ENCODE peak calls at places on chromosomes 13 and 19, in seven cellular contexts. T is mucosa of descending colon, E is astrocyte of the cerebellum, C is neural progenitor cell, X is progenitor cell of endocrine pancreas, Q is transverse colon, W is fibroblast of lung. D is an unnamed sample.

GRCh38 chr19:52991484-52991883 is 22.2 kb upstream of the ERVV-1 start:
- DNase-seq in T (no peak), Q (no peak), X (no peak), E (no peak), W (peak; percentile 48), C (no peak), D (no peak)

GRCh38 chr19:5690125-5690954 is at the start of gene RPL36:
- DNase-seq in T (peak; percentile 98), E (peak; percentile 91), Q (peak; percentile 99), X (peak; percentile 99), W (peak; percentile 90), C (peak; percentile 98), D (peak; percentile 99)

GRCh38 chr13:45466359-45466758 is 1.6 kb downstream of the COG3 start:
- DNase-seq in X (no peak), Q (no peak), T (no peak), C (no peak), W (no peak), E (no peak), D (no peak)

GRCh38 chr13:100883453-100883852 is 208.9 kb upstream of the TMTC4 start:
- DNase-seq in C (no peak), X (no peak), Q (no peak), W (no peak), E (no peak), T (no peak), D (no peak)

GRCh38 chr19:14544977-14545715 is 15.8 kb downstream of the TECR start:
- DNase-seq in T (no peak), Q (peak; percentile 42), E (no peak), X (no peak), C (no peak), W (peak; percentile 30), D (no peak)

GRCh38 chr19:6983448-6983847 is 37.8 kb downstream of the MBD3L2B start:
- DNase-seq in Q (no peak), E (no peak), C (no peak), T (no peak), X (no peak), W (no peak), D (no peak)

GRCh38 chr13:97492257-97492656 is 58.3 kb downstream of the RAP2A start:
- DNase-seq in X (no peak), E (no peak), W (no peak), T (no peak), C (no peak), Q (no peak), D (no peak)

GRCh38 chr19:31018951-31019350 is 330.3 kb downstream of the TSHZ3 start:
- DNase-seq in C (no peak), X (no peak), Q (no peak), E (no peak), T (no peak), W (no peak), D (no peak)

GRCh38 chr13:57557979-57558529 is 73.5 kb upstream of the PCDH17 start:
- DNase-seq in Q (no peak), W (peak; percentile 1), C (peak; percentile 67), E (no peak), X (no peak), T (no peak), D (no peak)

GRCh38 chr19:10603084-10603872 is 16.2 kb upstream of the AP1M2 start:
- DNase-seq in W (no peak), C (peak; percentile 54), X (no peak), Q (peak; percentile 66), E (no peak), T (peak; percentile 85), D (peak; percentile 33)

GRCh38 chr13:52599853-52600603 is 42.2 kb upstream of the HNRNPA1L2 start:
- DNase-seq in W (peak; percentile 35), X (peak; percentile 54), C (peak; percentile 71), T (no peak), E (no peak), Q (peak; percentile 24), D (peak; percentile 77)

GRCh38 chr13:30421093-30422055 is 919 bp upstream of the UBE2L5 start:
- DNase-seq in E (peak; percentile 57), W (peak; percentile 87), X (peak; percentile 28), Q (peak; percentile 82), T (peak; percentile 87), C (peak; percentile 90), D (peak; percentile 77)

GRCh38 chr13:94315188-94315587 is 164.3 kb downstream of the DCT start:
- DNase-seq in E (no peak), C (no peak), X (no peak), T (no peak), Q (no peak), W (no peak), D (no peak)

GRCh38 chr13:94312511-94313191 is 166.8 kb downstream of the DCT start:
- DNase-seq in E (no peak), W (peak; percentile 32), T (no peak), X (no peak), C (peak; percentile 56), Q (no peak), D (peak; percentile 12)

GRCh38 chr13:94309997-94310842 is 169.3 kb downstream of the DCT start:
- DNase-seq in E (peak; percentile 65), X (no peak), T (no peak), C (no peak), W (peak; percentile 96), Q (no peak), D (no peak)

GRCh38 chr13:94311893-94312292 is 167.6 kb downstream of the DCT start:
- DNase-seq in Q (no peak), C (no peak), X (no peak), E (no peak), T (no peak), W (no peak), D (no peak)

DNA sequence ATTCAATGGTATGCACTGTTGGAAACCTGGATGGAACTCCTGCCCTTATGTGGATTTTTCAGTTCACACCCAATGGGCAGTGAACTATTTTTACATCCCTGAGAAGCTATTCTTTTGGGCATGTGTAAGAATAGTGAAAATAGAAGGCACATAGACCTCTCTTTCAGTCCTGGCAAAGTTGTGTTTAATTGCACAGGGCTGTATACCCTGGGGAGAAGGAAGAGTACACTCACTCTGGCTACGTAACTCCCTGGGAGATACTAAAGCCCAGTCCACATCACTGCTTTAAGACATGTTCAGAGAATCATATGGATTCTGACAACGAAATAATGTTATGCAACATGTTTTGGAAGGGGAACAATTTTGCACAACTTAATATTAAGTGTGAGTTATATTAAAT is 166.2 kb downstream of the DCT start:
- DNase-seq in T (no peak), X (no peak), E (no peak), C (no peak), W (no peak), Q (no peak), D (no peak)
- TF ChIP-seq CTCF in T (no peak), X (no peak), E (no peak), C (no peak), W (no peak), Q (no peak), D (no peak)

DNA sequence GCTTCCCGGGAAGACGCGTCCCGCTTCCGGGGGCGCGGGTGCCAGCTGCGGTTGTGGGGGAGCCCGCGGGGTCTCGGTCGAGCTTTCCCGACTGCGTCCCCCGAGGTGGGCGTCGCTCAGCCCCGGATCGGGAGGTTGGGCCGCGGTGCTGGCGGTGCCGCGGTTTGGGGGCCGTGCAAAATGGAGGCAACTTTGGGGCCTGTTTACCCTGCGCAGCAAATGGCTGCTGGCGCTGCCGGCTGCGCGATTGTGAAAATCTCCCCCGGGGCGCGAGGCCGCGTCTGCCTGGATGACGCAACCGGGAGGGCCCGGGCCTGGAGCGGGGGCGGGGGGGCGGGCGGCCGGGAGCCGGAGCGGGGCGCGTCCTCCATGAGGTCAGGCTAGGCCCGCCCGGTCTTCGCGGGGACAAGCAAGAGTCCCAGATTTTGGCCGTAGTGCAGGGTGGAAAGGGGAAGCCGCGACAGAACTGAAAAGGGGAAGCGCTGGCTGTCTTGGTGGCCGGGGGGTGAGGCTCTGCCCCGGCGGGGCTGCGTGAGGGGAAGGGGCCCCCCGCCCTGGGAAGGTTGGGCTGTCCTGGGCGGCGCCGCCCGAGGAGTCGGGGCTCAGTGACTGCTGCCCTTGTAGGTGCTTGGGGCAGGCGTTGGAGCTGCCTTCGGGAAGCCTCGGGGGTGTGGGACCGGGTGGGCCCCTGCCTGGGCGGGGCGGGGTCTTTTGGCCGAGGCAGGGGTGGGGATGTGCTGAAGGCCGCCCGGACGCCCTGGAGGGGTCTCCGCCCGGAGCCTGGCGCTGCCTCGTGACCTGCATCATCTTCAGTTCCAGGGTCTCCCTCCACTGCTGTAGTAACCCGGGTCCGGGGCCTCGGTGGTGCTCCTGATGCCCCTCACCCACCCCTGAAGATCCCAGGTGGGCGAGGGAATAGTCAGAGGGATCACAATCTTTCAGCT is 11.1 kb downstream of the PEAK3 start:
- DNase-seq in E (peak; percentile 40), W (peak; percentile 82), X (no peak), T (peak; percentile 89), C (peak; percentile 74), Q (peak; percentile 83), D (peak; percentile 61)
- TF ChIP-seq CTCF in E (no peak), W (no peak), X (no peak), T (no peak), C (no peak), Q (no peak), D (no peak)

GRCh38 chr13:23427342-23428182 is 5.9 kb downstream of the SACS start:
- DNase-seq in X (no peak), W (peak; percentile 99), T (no peak), C (no peak), E (peak; percentile 67), Q (peak; percentile 33), D (no peak)

GRCh38 chr13:23418776-23419683 is 14.5 kb downstream of the SACS start:
- DNase-seq in T (no peak), X (no peak), E (no peak), W (no peak), Q (no peak), C (no peak), D (no peak)

DNA sequence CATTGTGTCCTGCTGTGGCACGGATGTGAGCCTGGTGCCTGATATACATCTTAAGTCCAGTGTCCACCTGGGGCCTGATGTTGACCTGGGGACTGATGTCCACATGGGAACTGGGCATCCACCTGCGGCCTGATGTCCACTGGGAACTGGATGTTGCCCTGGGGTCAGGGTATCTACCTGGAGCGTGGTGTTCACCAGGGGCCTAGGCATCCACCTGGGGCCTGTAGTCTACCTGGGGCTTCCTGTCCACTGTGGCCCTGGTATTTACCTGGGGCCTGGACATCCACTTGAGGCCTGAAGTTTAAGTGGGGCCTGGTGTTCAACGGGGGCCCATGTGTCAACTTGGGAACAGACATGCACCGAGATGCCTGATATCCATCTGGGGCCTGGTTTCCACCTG is 11.9 kb downstream of the SACS start:
- DNase-seq in W (no peak), C (no peak), T (no peak), E (no peak), Q (no peak), X (no peak), D (no peak)
- TF ChIP-seq CTCF in W (no peak), C (no peak), T (no peak), E (no peak), Q (no peak), X (no peak), D (no peak)

DNA sequence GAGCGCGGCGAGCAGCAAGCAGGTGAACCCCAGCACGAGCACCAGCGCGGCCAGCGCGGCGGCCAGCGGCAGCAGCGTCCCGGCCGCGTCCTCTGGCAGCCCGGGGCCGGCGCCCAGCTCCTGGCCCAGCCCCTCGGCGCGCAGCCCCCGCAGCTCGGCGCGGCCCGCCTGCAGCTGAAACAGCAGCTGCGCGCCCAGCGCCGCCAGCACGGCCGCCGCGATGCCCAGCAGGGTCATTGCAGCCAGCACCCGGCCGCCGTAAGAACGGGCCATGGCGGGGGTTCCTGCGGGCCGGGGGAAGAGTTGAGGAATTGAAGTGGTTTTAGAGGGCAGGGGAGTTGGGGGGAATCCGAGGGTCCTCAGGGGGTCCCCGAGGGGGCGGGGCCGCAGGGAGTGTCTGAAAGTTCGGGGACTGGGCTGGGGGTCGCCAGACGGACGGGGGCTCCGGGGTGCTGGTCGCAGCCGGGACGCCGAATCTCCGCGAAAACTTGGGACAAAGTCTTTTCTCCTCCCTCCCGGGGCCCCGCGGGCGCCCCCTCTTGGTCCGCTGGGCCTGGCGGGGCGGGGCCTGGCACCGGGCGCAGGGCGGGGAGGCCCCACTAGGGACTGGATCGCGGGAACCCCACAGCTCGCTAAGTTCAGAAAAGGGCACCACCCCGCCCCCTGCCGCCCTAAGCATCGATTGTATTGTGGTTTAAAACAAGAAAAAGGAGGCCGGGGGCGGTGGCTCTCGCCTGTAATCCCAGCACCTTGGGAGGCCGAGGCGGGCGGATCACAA is at the start of gene TMEM221:
- DNase-seq in Q (peak; percentile 61), E (no peak), W (peak; percentile 16), C (peak; percentile 83), X (peak; percentile 71), T (peak; percentile 61), D (peak; percentile 73)
- TF ChIP-seq CTCF in Q (no peak), E (peak; percentile 60), W (peak; percentile 41), C (peak; percentile 74), X (peak; percentile 72), T (peak; percentile 22), D (peak; percentile 53)

D was measured in nephron progenitor cell.